ENCODE peak calls at places on chromosomes 2 and 18, in five cellular contexts. One of them, this sample, is unnamed.

GRCh38 chr18:77560334-77560970 is 310.8 kb downstream of the GALR1 start:
- DNase-seq in CD4-positive, CD25-positive, alpha-beta regulatory T cell: no peak
- DNase-seq in glutamatergic neuron: peak
- DNase-seq in AG09309: no peak
- DNase-seq in NCI-H774: no peak
- DNase-seq in this sample: no peak

GRCh38 chr18:50432915-50433314 is 58.1 kb downstream of the SKA1 start:
- DNase-seq in CD4-positive, CD25-positive, alpha-beta regulatory T cell: no peak
- DNase-seq in glutamatergic neuron: no peak
- DNase-seq in AG09309: no peak
- DNase-seq in NCI-H774: no peak
- DNase-seq in this sample: no peak

GRCh38 chr18:74718312-74718711 is 120.6 kb downstream of the ZNF407 start:
- DNase-seq in CD4-positive, CD25-positive, alpha-beta regulatory T cell: no peak
- DNase-seq in glutamatergic neuron: no peak
- DNase-seq in AG09309: no peak
- DNase-seq in NCI-H774: no peak
- DNase-seq in this sample: no peak

GRCh38 chr18:28863396-28863795 is 686.5 kb upstream of the CDH2 start:
- DNase-seq in CD4-positive, CD25-positive, alpha-beta regulatory T cell: no peak
- DNase-seq in glutamatergic neuron: no peak
- DNase-seq in AG09309: no peak
- DNase-seq in NCI-H774: no peak
- DNase-seq in this sample: no peak

GRCh38 chr2:189534854-189535253 is 45.7 kb downstream of the SLC40A1 start:
- DNase-seq in CD4-positive, CD25-positive, alpha-beta regulatory T cell: no peak
- DNase-seq in glutamatergic neuron: no peak
- DNase-seq in AG09309: no peak
- DNase-seq in NCI-H774: no peak
- DNase-seq in this sample: no peak

GRCh38 chr2:225429718-225430117 is 30.2 kb downstream of the NYAP2 start:
- DNase-seq in CD4-positive, CD25-positive, alpha-beta regulatory T cell: no peak
- DNase-seq in glutamatergic neuron: peak
- DNase-seq in AG09309: no peak
- DNase-seq in NCI-H774: peak
- DNase-seq in this sample: peak

GRCh38 chr2:197010200-197011020 is 83.9 kb upstream of the PGAP1 start:
- DNase-seq in CD4-positive, CD25-positive, alpha-beta regulatory T cell: no peak
- DNase-seq in glutamatergic neuron: peak
- DNase-seq in AG09309: no peak
- DNase-seq in NCI-H774: no peak
- DNase-seq in this sample: no peak

GRCh38 chr18:58565021-58565420 is 63.9 kb downstream of the ALPK2 start:
- DNase-seq in CD4-positive, CD25-positive, alpha-beta regulatory T cell: no peak
- DNase-seq in glutamatergic neuron: no peak
- DNase-seq in AG09309: no peak
- DNase-seq in NCI-H774: no peak
- DNase-seq in this sample: no peak

GRCh38 chr2:153047220-153047619 is 328.8 kb downstream of the ARL6IP6 start:
- DNase-seq in CD4-positive, CD25-positive, alpha-beta regulatory T cell: no peak
- DNase-seq in glutamatergic neuron: no peak
- DNase-seq in AG09309: no peak
- DNase-seq in NCI-H774: no peak
- DNase-seq in this sample: no peak

GRCh38 chr2:37895135-37895534 is 30.0 kb upstream of the RMDN2 start:
- DNase-seq in CD4-positive, CD25-positive, alpha-beta regulatory T cell: no peak
- DNase-seq in glutamatergic neuron: no peak
- DNase-seq in AG09309: no peak
- DNase-seq in NCI-H774: no peak
- DNase-seq in this sample: no peak

GRCh38 chr18:12038082-12038660 is 55.5 kb upstream of the ANKRD62 start:
- DNase-seq in CD4-positive, CD25-positive, alpha-beta regulatory T cell: no peak
- DNase-seq in glutamatergic neuron: peak
- DNase-seq in AG09309: no peak
- DNase-seq in NCI-H774: no peak
- DNase-seq in this sample: no peak

GRCh38 chr2:237866119-237866621 is 6.7 kb downstream of the RAMP1 start:
- DNase-seq in CD4-positive, CD25-positive, alpha-beta regulatory T cell: no peak
- DNase-seq in glutamatergic neuron: no peak
- DNase-seq in AG09309: no peak
- DNase-seq in NCI-H774: no peak
- DNase-seq in this sample: no peak

GRCh38 chr2:70767699-70768584 is at the start of gene ADD2:
- DNase-seq in CD4-positive, CD25-positive, alpha-beta regulatory T cell: no peak
- DNase-seq in glutamatergic neuron: peak
- DNase-seq in AG09309: no peak
- DNase-seq in NCI-H774: peak
- DNase-seq in this sample: peak

GRCh38 chr2:72696559-72696958 is 129.3 kb downstream of the EXOC6B start:
- DNase-seq in CD4-positive, CD25-positive, alpha-beta regulatory T cell: no peak
- DNase-seq in glutamatergic neuron: no peak
- DNase-seq in AG09309: no peak
- DNase-seq in NCI-H774: no peak
- DNase-seq in this sample: no peak

GRCh38 chr18:79730804-79731203 is 51.2 kb downstream of the CTDP1 start:
- DNase-seq in CD4-positive, CD25-positive, alpha-beta regulatory T cell: no peak
- DNase-seq in glutamatergic neuron: no peak
- DNase-seq in AG09309: no peak
- DNase-seq in NCI-H774: no peak
- DNase-seq in this sample: no peak

GRCh38 chr2:27199241-27199640 is 12.6 kb upstream of the ATRAID start:
- DNase-seq in CD4-positive, CD25-positive, alpha-beta regulatory T cell: no peak
- DNase-seq in glutamatergic neuron: no peak
- DNase-seq in AG09309: no peak
- DNase-seq in NCI-H774: no peak
- DNase-seq in this sample: no peak

GRCh38 chr2:128710770-128711169 is 392.1 kb upstream of the HS6ST1 start:
- DNase-seq in CD4-positive, CD25-positive, alpha-beta regulatory T cell: no peak
- DNase-seq in glutamatergic neuron: no peak
- DNase-seq in AG09309: no peak
- DNase-seq in NCI-H774: no peak
- DNase-seq in this sample: no peak

GRCh38 chr2:163157411-163157810 is 318.8 kb upstream of the KCNH7 start:
- DNase-seq in CD4-positive, CD25-positive, alpha-beta regulatory T cell: no peak
- DNase-seq in glutamatergic neuron: no peak
- DNase-seq in AG09309: no peak
- DNase-seq in NCI-H774: no peak
- DNase-seq in this sample: no peak

GRCh38 chr2:216717491-216717901 is 22.1 kb upstream of the IGFBP5 start:
- DNase-seq in CD4-positive, CD25-positive, alpha-beta regulatory T cell: no peak
- DNase-seq in glutamatergic neuron: no peak
- DNase-seq in AG09309: no peak
- DNase-seq in NCI-H774: no peak
- DNase-seq in this sample: no peak

GRCh38 chr2:208253518-208254117 is 1.3 kb downstream of the IDH1 start:
- DNase-seq in CD4-positive, CD25-positive, alpha-beta regulatory T cell: no peak
- DNase-seq in glutamatergic neuron: no peak
- DNase-seq in AG09309: no peak
- DNase-seq in NCI-H774: no peak
- DNase-seq in this sample: no peak

GRCh38 chr18:59547691-59548182 is 149.5 kb downstream of the CCBE1 start:
- DNase-seq in CD4-positive, CD25-positive, alpha-beta regulatory T cell: no peak
- DNase-seq in glutamatergic neuron: no peak
- DNase-seq in AG09309: peak
- DNase-seq in NCI-H774: no peak
- DNase-seq in this sample: no peak

GRCh38 chr2:145199052-145199451 is 679.1 kb upstream of the ZEB2 start:
- DNase-seq in CD4-positive, CD25-positive, alpha-beta regulatory T cell: no peak
- DNase-seq in glutamatergic neuron: no peak
- DNase-seq in AG09309: no peak
- DNase-seq in NCI-H774: no peak
- DNase-seq in this sample: no peak

GRCh38 chr2:84924173-84925106 is 19.0 kb downstream of the TMSB10 start:
- DNase-seq in CD4-positive, CD25-positive, alpha-beta regulatory T cell: peak
- DNase-seq in glutamatergic neuron: no peak
- DNase-seq in AG09309: no peak
- DNase-seq in NCI-H774: no peak
- DNase-seq in this sample: no peak

GRCh38 chr2:120856421-120856862 is 120.8 kb downstream of the GLI2 start:
- DNase-seq in CD4-positive, CD25-positive, alpha-beta regulatory T cell: no peak
- DNase-seq in glutamatergic neuron: peak
- DNase-seq in AG09309: no peak
- DNase-seq in NCI-H774: no peak
- DNase-seq in this sample: no peak

GRCh38 chr2:222891890-222892289 is 31.1 kb downstream of the ACSL3 start:
- DNase-seq in CD4-positive, CD25-positive, alpha-beta regulatory T cell: no peak
- DNase-seq in glutamatergic neuron: no peak
- DNase-seq in AG09309: no peak
- DNase-seq in NCI-H774: no peak
- DNase-seq in this sample: no peak

GRCh38 chr2:11669454-11670291 is at the start of gene NTSR2:
- DNase-seq in CD4-positive, CD25-positive, alpha-beta regulatory T cell: no peak
- DNase-seq in glutamatergic neuron: peak
- DNase-seq in AG09309: no peak
- DNase-seq in NCI-H774: no peak
- DNase-seq in this sample: no peak

GRCh38 chr2:233361298-233361697 is 7.0 kb downstream of the DGKD start:
- DNase-seq in CD4-positive, CD25-positive, alpha-beta regulatory T cell: no peak
- DNase-seq in glutamatergic neuron: no peak
- DNase-seq in AG09309: no peak
- DNase-seq in NCI-H774: no peak
- DNase-seq in this sample: no peak

GRCh38 chr18:77066101-77066500 is 66.5 kb downstream of the MBP start:
- DNase-seq in CD4-positive, CD25-positive, alpha-beta regulatory T cell: no peak
- DNase-seq in glutamatergic neuron: no peak
- DNase-seq in AG09309: no peak
- DNase-seq in NCI-H774: no peak
- DNase-seq in this sample: no peak

GRCh38 chr18:4636957-4637356 is 181.8 kb upstream of the DLGAP1 start:
- DNase-seq in CD4-positive, CD25-positive, alpha-beta regulatory T cell: no peak
- DNase-seq in glutamatergic neuron: peak
- DNase-seq in AG09309: no peak
- DNase-seq in NCI-H774: no peak
- DNase-seq in this sample: no peak

GRCh38 chr2:100891911-100892642 is 72.1 kb downstream of the NPAS2 start:
- DNase-seq in CD4-positive, CD25-positive, alpha-beta regulatory T cell: no peak
- DNase-seq in glutamatergic neuron: no peak
- DNase-seq in AG09309: peak
- DNase-seq in NCI-H774: no peak
- DNase-seq in this sample: no peak

GRCh38 chr18:13296868-13297574 is 78.5 kb downstream of the LDLRAD4 start:
- DNase-seq in CD4-positive, CD25-positive, alpha-beta regulatory T cell: no peak
- DNase-seq in glutamatergic neuron: no peak
- DNase-seq in AG09309: no peak
- DNase-seq in NCI-H774: no peak
- DNase-seq in this sample: no peak

GRCh38 chr18:55261253-55261652 is 302.0 kb upstream of the CCDC68 start:
- DNase-seq in CD4-positive, CD25-positive, alpha-beta regulatory T cell: no peak
- DNase-seq in glutamatergic neuron: no peak
- DNase-seq in AG09309: no peak
- DNase-seq in NCI-H774: no peak
- DNase-seq in this sample: no peak